ENCODE peak calls at places on chromosomes 1 and 21, in six cellular contexts. H, A, U, T, R and X are unnamed samples.
A peak's percentile ranks its signal among the peaks of the same experiment; 100 is the strongest.

GRCh38 chr1:62585481-62586155 is 11.7 kb upstream of the ANGPTL3 start:
- DNase-seq in H (no peak), A (no peak), U (no peak), T (no peak), R (no peak), X (no peak)

GRCh38 chr21:45920824-45921600 is 60.6 kb upstream of the COL6A1 start:
- DNase-seq in H (no peak), A (no peak), U (peak; percentile 12), T (no peak), R (no peak), X (no peak)

GRCh38 chr1:58670200-58670599 is 29.7 kb downstream of the MYSM1 start:
- DNase-seq in H (no peak), A (no peak), U (no peak), T (no peak), R (no peak), X (no peak)

GRCh38 chr1:225774276-225775147 is 3.1 kb upstream of the SRP9 start:
- DNase-seq in H (no peak), A (no peak), U (no peak), T (no peak), R (no peak), X (no peak)

GRCh38 chr1:93288558-93288957 is 57.1 kb upstream of the DR1 start:
- DNase-seq in H (no peak), A (peak; percentile 4), U (no peak), T (no peak), R (no peak), X (no peak)

GRCh38 chr1:188670837-188671236 is 1806.8 kb downstream of the BRINP3 start:
- DNase-seq in H (no peak), A (no peak), U (no peak), T (no peak), R (no peak), X (no peak)

GRCh38 chr1:243883551-243883950 is 33.5 kb upstream of the AKT3 start:
- DNase-seq in H (no peak), A (no peak), U (peak; percentile 49), T (no peak), R (no peak), X (no peak)

GRCh38 chr1:43556772-43557171 is 26.1 kb downstream of the PTPRF start:
- DNase-seq in H (no peak), A (no peak), U (no peak), T (no peak), R (no peak), X (no peak)

GRCh38 chr1:150609726-150610125 is 19.7 kb downstream of the ENSA start:
- DNase-seq in H (no peak), A (no peak), U (no peak), T (no peak), R (no peak), X (no peak)